ENCODE peak calls at places on chromosome 1, in nine cellular contexts. D is putamen; F is NCI-H1436; S is stimulated activated CD4-positive, alpha-beta T cell treated with anti-CD3 and anti-CD28 coated beads, Interleukin-2, amount 100 ng/mL, for 48 hours; H is esophagus squamous epithelium; G is neural crest cell; T is SW 1271; M is amygdala; X is nucleus accumbens. I is an unnamed sample.

GRCh38 chr1:41400235-41400634 is 39.0 kb downstream of the FOXO6 start:
- DNase-seq in D (no peak), F (no peak), S (no peak), H (no peak), G (no peak), T (no peak), M (no peak), X (no peak), I (no peak)

GRCh38 chr1:240732390-240732789 is 120.4 kb upstream of the GREM2 start:
- DNase-seq in D (peak), F (peak), S (no peak), H (no peak), G (no peak), T (no peak), M (no peak), X (no peak), I (no peak)

GRCh38 chr1:115219937-115220336 is 118.1 kb downstream of the NGF start:
- DNase-seq in D (no peak), F (no peak), S (no peak), H (no peak), G (no peak), T (no peak), M (no peak), X (no peak), I (no peak)

GRCh38 chr1:173453982-173454381 is 23.2 kb upstream of the PRDX6 start:
- DNase-seq in D (no peak), F (no peak), S (no peak), H (no peak), G (no peak), T (no peak), M (no peak), X (no peak), I (no peak)

GRCh38 chr1:245512980-245513578 is 358.3 kb downstream of the KIF26B start:
- DNase-seq in D (no peak), F (peak), S (no peak), H (no peak), G (no peak), T (no peak), M (peak), X (no peak), I (no peak)

GRCh38 chr1:111274653-111275052 is 16.0 kb upstream of the CHIA start:
- DNase-seq in D (no peak), F (no peak), S (no peak), H (no peak), G (no peak), T (no peak), M (no peak), X (no peak), I (no peak)

GRCh38 chr1:39047374-39048229 is 21.5 kb downstream of the NDUFS5 start:
- DNase-seq in D (no peak), F (no peak), S (no peak), H (no peak), G (no peak), T (no peak), M (peak), X (no peak), I (peak)

GRCh38 chr1:53377438-53377841 is 49.6 kb upstream of the LRP8 start:
- DNase-seq in D (no peak), F (no peak), S (no peak), H (no peak), G (no peak), T (no peak), M (no peak), X (no peak), I (no peak)

GRCh38 chr1:156856282-156856785 is 2.6 kb downstream of the INSRR start:
- DNase-seq in D (no peak), F (no peak), S (no peak), H (no peak), G (no peak), T (no peak), M (no peak), X (no peak), I (no peak)

GRCh38 chr1:71869326-71869725 is 413.0 kb downstream of the NEGR1 start:
- DNase-seq in D (no peak), F (no peak), S (no peak), H (no peak), G (no peak), T (no peak), M (no peak), X (no peak), I (no peak)

GRCh38 chr1:167057297-167057688 is 32.9 kb downstream of the GPA33 start:
- DNase-seq in D (peak), F (peak), S (peak), H (no peak), G (peak), T (no peak), M (no peak), X (peak), I (peak)

GRCh38 chr1:112544753-112545152 is 36.0 kb downstream of the WNT2B start:
- DNase-seq in D (no peak), F (no peak), S (no peak), H (no peak), G (no peak), T (no peak), M (no peak), X (no peak), I (no peak)